ENCODE peak calls at places on chromosomes 4 and X, in six cellular contexts. J is A549, L is GM12878, O is HepG2, P is SK-N-SH, B is K562. X is an unnamed sample.

GRCh38 chr4:38583102-38583501 is 80.9 kb upstream of the KLF3 start:
- DNase-seq in B (no peak), L (no peak), J (no peak), O (no peak), P (no peak), X (no peak)

GRCh38 chrX:40090050-40090804 is 7.5 kb downstream of the BCOR start:
- DNase-seq in O (no peak), L (no peak), P (peak; percentile 68), J (no peak), B (peak; percentile 70), X (no peak)

GRCh38 chrX:118552501-118552900 is 56.9 kb downstream of the DOCK11 start:
- DNase-seq in P (no peak), J (peak; percentile 63), O (no peak), B (no peak), L (no peak), X (peak; percentile 71)

GRCh38 chr4:44916406-44916805 is 190.1 kb upstream of the GNPDA2 start:
- DNase-seq in J (peak; percentile 2), P (no peak), L (no peak), O (no peak), B (no peak), X (no peak)

GRCh38 chrX:128846385-128846784 is 676.9 kb downstream of the SMARCA1 start:
- DNase-seq in L (no peak), O (no peak), B (no peak), P (no peak), J (no peak), X (no peak)

GRCh38 chr4:127249066-127249766 is 383.5 kb upstream of the INTU start:
- DNase-seq in J (no peak), O (no peak), B (no peak), P (no peak), L (no peak), X (peak; percentile 54)

GRCh38 chrX:100931218-100931924 is 2.7 kb upstream of the XKRX start:
- DNase-seq in P (no peak), B (no peak), L (no peak), O (no peak), J (no peak), X (no peak)

GRCh38 chrX:106404512-106404911 is 207.3 kb upstream of the RADX start:
- DNase-seq in B (no peak), J (no peak), L (no peak), P (no peak), O (no peak), X (no peak)

GRCh38 chrX:51456246-51456645 is 40.1 kb downstream of the NUDT11 start:
- DNase-seq in L (no peak), P (no peak), O (no peak), B (no peak), J (no peak), X (no peak)

GRCh38 chr4:153529646-153530045 is 63.5 kb downstream of the TMEM131L start:
- DNase-seq in O (no peak), P (no peak), L (no peak), B (no peak), J (no peak), X (peak; percentile 53)

GRCh38 chr4:93313207-93313606 is 515.3 kb upstream of the ATOH1 start:
- DNase-seq in L (no peak), J (no peak), B (no peak), P (no peak), O (no peak), X (peak; percentile 41)

GRCh38 chr4:39320381-39321115 is 45.6 kb downstream of the RFC1 start:
- DNase-seq in O (no peak), B (no peak), P (no peak), L (no peak), J (no peak), X (peak; percentile 56)

GRCh38 chr4:7377223-7377865 is 57.4 kb downstream of the PSAPL1 start:
- DNase-seq in L (no peak), B (no peak), P (peak; percentile 64), O (no peak), J (no peak), X (no peak)

GRCh38 chr4:73257995-73258667 is 467 bp downstream of the ANKRD17 start:
- DNase-seq in L (no peak), J (peak; percentile 19), B (peak; percentile 58), O (peak; percentile 53), P (peak; percentile 57), X (peak; percentile 32)

GRCh38 chrX:124217289-124218251 is 114.9 kb upstream of the TEX13D start:
- DNase-seq in O (peak; percentile 66), P (no peak), L (no peak), B (no peak), J (no peak), X (no peak)

GRCh38 chr4:108240356-108240755 is 71.6 kb upstream of the LEF1 start:
- DNase-seq in P (no peak), O (no peak), J (no peak), L (no peak), B (no peak), X (peak; percentile 5)

GRCh38 chrX:9482837-9483236 is 18.0 kb downstream of the TBL1X start:
- DNase-seq in L (no peak), B (no peak), J (no peak), P (no peak), O (no peak), X (no peak)

GRCh38 chr4:109675843-109676242 is 27.4 kb downstream of the CASP6 start:
- DNase-seq in J (no peak), P (no peak), L (no peak), B (no peak), O (no peak), X (no peak)

GRCh38 chrX:148069759-148070503 is 88.8 kb downstream of the FMR1NB start:
- DNase-seq in B (no peak), O (no peak), L (peak; percentile 25), P (no peak), J (no peak), X (no peak)

GRCh38 chr4:135201081-135201480 is 999.5 kb upstream of the PABPC4L start:
- DNase-seq in B (no peak), L (no peak), P (no peak), J (no peak), O (no peak), X (peak; percentile 64)

GRCh38 chr4:135204311-135204710 is 1002.7 kb upstream of the PABPC4L start:
- DNase-seq in L (no peak), B (no peak), O (no peak), J (no peak), P (no peak), X (no peak)
- TF ChIP-seq SMC3 in L (no peak), B (no peak), O (no peak), J (no peak), P (no peak), X (no peak)

DNA sequence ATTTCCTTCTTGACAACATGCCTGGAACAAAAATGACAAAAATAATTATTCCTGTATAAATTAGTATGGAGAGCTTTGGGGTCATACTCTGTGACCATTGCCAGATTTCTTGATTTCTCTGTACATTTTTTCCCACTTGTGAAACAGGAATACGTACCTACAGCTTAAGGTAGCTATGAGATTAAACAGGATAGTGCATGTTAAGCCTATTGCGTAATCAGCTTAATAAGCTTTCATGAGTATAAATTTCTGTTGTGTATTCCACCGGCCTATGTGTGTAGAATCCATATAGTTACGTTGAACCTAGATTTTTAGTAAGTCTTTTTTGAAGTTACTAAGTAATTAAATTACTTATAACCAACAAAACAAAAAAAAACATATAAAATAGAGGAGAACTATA is 334.9 kb downstream of the DCTD start:
- DNase-seq in J (no peak), L (no peak), B (no peak), P (no peak), O (no peak), X (no peak)
- TF ChIP-seq SMC3 in J (no peak), L (no peak), B (no peak), P (no peak), O (no peak), X (no peak)

GRCh38 chr4:24396988-24397387 is 187.4 kb downstream of the DHX15 start:
- DNase-seq in O (no peak), B (no peak), J (no peak), P (no peak), L (no peak), X (no peak)

GRCh38 chr4:24394041-24394440 is 190.3 kb downstream of the DHX15 start:
- DNase-seq in O (no peak), L (no peak), B (no peak), J (no peak), P (no peak), X (peak; percentile 86)

GRCh38 chr4:24400537-24400936 is 183.8 kb downstream of the DHX15 start:
- DNase-seq in L (no peak), B (no peak), P (no peak), J (no peak), O (no peak), X (no peak)

GRCh38 chr4:24392613-24393012 is 191.7 kb downstream of the DHX15 start:
- DNase-seq in O (no peak), P (no peak), B (no peak), J (no peak), L (no peak), X (no peak)

GRCh38 chr4:24395937-24396336 is 188.4 kb downstream of the DHX15 start:
- DNase-seq in J (no peak), B (no peak), P (no peak), L (no peak), O (no peak), X (no peak)
- TF ChIP-seq SMC3 in J (no peak), B (no peak), P (no peak), L (no peak), O (no peak), X (no peak)

DNA sequence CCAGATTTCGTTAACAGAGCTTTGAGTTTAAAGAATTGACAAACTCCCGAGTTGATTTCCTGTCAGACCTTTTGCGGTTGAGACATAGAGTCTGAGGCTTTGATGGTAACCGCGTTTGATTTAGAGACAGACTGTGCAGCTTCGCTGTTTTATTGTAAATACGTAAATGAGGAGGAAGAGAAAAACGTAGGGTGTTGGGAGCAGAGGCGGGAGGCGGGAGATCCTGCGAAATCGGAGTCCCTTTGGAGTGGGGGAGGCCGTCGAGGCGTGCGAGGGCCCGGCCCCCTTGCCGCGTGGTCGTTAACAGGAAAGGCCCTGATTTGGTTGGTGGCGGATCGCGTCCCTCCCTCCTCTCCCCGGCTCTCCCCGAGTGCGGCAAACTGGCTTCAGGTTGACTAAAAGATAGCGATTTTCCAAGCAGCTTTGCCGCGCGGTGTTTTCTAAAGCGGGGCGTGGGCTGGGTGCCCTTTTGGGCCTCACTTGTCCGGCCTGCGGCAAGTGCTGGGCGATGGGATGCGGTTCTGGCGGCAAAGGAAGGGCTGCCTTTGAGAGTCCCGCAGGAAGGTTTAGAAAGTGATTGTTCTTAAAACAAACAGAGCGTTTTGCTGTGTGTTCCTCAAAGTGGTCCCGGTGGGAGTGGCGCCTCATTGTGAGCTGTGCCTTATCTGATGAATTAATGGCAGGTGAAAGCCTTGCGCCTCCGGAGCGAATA is 865 bp downstream of the SCML1 start:
- DNase-seq in J (peak; percentile 37), B (no peak), O (peak; percentile 56), P (peak; percentile 30), L (no peak), X (peak; percentile 24)
- TF ChIP-seq SMC3 in J (no peak), B (no peak), O (no peak), P (no peak), L (no peak), X (no peak)

X was measured in IMR-90.